ENCODE peak calls at places on chromosomes 1 and 21, in eight cellular contexts. One of them, this sample, is unnamed.

GRCh38 chr21:29117372-29117955 is 13.0 kb upstream of the MAP3K7CL start:
- DNase-seq in GM06990: peak
- DNase-seq in epithelial cell of esophagus: peak
- DNase-seq in IMR-90: no peak
- DNase-seq in cardiac fibroblast: no peak
- DNase-seq in AG10803: no peak
- DNase-seq in tibial artery: no peak
- DNase-seq in D721Med: no peak
- DNase-seq in this sample: no peak

GRCh38 chr1:234675561-234675960 is 65.6 kb upstream of the IRF2BP2 start:
- DNase-seq in GM06990: no peak
- DNase-seq in epithelial cell of esophagus: no peak
- DNase-seq in IMR-90: no peak
- DNase-seq in cardiac fibroblast: no peak
- DNase-seq in AG10803: no peak
- DNase-seq in tibial artery: no peak
- DNase-seq in D721Med: peak
- DNase-seq in this sample: no peak

GRCh38 chr21:35738342-35738961 is 321.9 kb downstream of the SETD4 start:
- DNase-seq in GM06990: no peak
- DNase-seq in epithelial cell of esophagus: peak
- DNase-seq in IMR-90: peak
- DNase-seq in cardiac fibroblast: peak
- DNase-seq in AG10803: no peak
- DNase-seq in tibial artery: no peak
- DNase-seq in D721Med: no peak
- DNase-seq in this sample: no peak

GRCh38 chr1:33575324-33575879 is 103.0 kb downstream of the ZSCAN20 start:
- DNase-seq in GM06990: no peak
- DNase-seq in epithelial cell of esophagus: no peak
- DNase-seq in IMR-90: no peak
- DNase-seq in cardiac fibroblast: no peak
- DNase-seq in AG10803: no peak
- DNase-seq in tibial artery: no peak
- DNase-seq in D721Med: no peak
- DNase-seq in this sample: no peak

GRCh38 chr1:44361478-44361877 is 6.4 kb upstream of the ERI3 start:
- DNase-seq in GM06990: no peak
- DNase-seq in epithelial cell of esophagus: peak
- DNase-seq in IMR-90: no peak
- DNase-seq in cardiac fibroblast: peak
- DNase-seq in AG10803: no peak
- DNase-seq in tibial artery: no peak
- DNase-seq in D721Med: no peak
- DNase-seq in this sample: peak

GRCh38 chr1:72526926-72527325 is 244.6 kb upstream of the NEGR1 start:
- DNase-seq in GM06990: no peak
- DNase-seq in epithelial cell of esophagus: no peak
- DNase-seq in IMR-90: peak
- DNase-seq in cardiac fibroblast: peak
- DNase-seq in AG10803: peak
- DNase-seq in tibial artery: no peak
- DNase-seq in D721Med: no peak
- DNase-seq in this sample: no peak

GRCh38 chr1:89910780-89911179 is 84.1 kb upstream of the ZNF326 start:
- DNase-seq in GM06990: no peak
- DNase-seq in epithelial cell of esophagus: no peak
- DNase-seq in IMR-90: peak
- DNase-seq in cardiac fibroblast: peak
- DNase-seq in AG10803: peak
- DNase-seq in tibial artery: no peak
- DNase-seq in D721Med: no peak
- DNase-seq in this sample: peak

GRCh38 chr1:33460947-33461629 is 11.4 kb upstream of the ZSCAN20 start:
- DNase-seq in GM06990: peak
- DNase-seq in epithelial cell of esophagus: no peak
- DNase-seq in IMR-90: no peak
- DNase-seq in cardiac fibroblast: no peak
- DNase-seq in AG10803: no peak
- DNase-seq in tibial artery: peak
- DNase-seq in D721Med: no peak
- DNase-seq in this sample: no peak

GRCh38 chr21:43369124-43369523 is 57.8 kb downstream of the SIK1 start:
- DNase-seq in GM06990: peak
- DNase-seq in epithelial cell of esophagus: peak
- DNase-seq in IMR-90: peak
- DNase-seq in cardiac fibroblast: peak
- DNase-seq in AG10803: peak
- DNase-seq in tibial artery: no peak
- DNase-seq in D721Med: no peak
- DNase-seq in this sample: peak

GRCh38 chr1:165137551-165138316 is 218.8 kb downstream of the LMX1A start:
- DNase-seq in GM06990: no peak
- DNase-seq in epithelial cell of esophagus: no peak
- DNase-seq in IMR-90: no peak
- DNase-seq in cardiac fibroblast: no peak
- DNase-seq in AG10803: no peak
- DNase-seq in tibial artery: no peak
- DNase-seq in D721Med: no peak
- DNase-seq in this sample: no peak

GRCh38 chr1:69167876-69168275 is 399.8 kb upstream of the LRRC7 start:
- DNase-seq in GM06990: no peak
- DNase-seq in epithelial cell of esophagus: no peak
- DNase-seq in IMR-90: no peak
- DNase-seq in cardiac fibroblast: peak
- DNase-seq in AG10803: no peak
- DNase-seq in tibial artery: no peak
- DNase-seq in D721Med: no peak
- DNase-seq in this sample: no peak

GRCh38 chr1:182400567-182400966 is at the start of gene TEDDM1:
- DNase-seq in GM06990: no peak
- DNase-seq in epithelial cell of esophagus: no peak
- DNase-seq in IMR-90: no peak
- DNase-seq in cardiac fibroblast: no peak
- DNase-seq in AG10803: no peak
- DNase-seq in tibial artery: no peak
- DNase-seq in D721Med: no peak
- DNase-seq in this sample: no peak

GRCh38 chr1:73097917-73098316 is 815.6 kb upstream of the NEGR1 start:
- DNase-seq in GM06990: no peak
- DNase-seq in epithelial cell of esophagus: no peak
- DNase-seq in IMR-90: no peak
- DNase-seq in cardiac fibroblast: no peak
- DNase-seq in AG10803: no peak
- DNase-seq in tibial artery: no peak
- DNase-seq in D721Med: no peak
- DNase-seq in this sample: no peak

GRCh38 chr1:7902478-7903084 is 38.1 kb downstream of the TNFRSF9 start:
- DNase-seq in GM06990: peak
- DNase-seq in epithelial cell of esophagus: peak
- DNase-seq in IMR-90: peak
- DNase-seq in cardiac fibroblast: peak
- DNase-seq in AG10803: peak
- DNase-seq in tibial artery: peak
- DNase-seq in D721Med: peak
- DNase-seq in this sample: peak

GRCh38 chr21:41953831-41954653 is at the start of gene C2CD2:
- DNase-seq in GM06990: peak
- DNase-seq in epithelial cell of esophagus: peak
- DNase-seq in IMR-90: peak
- DNase-seq in cardiac fibroblast: peak
- DNase-seq in AG10803: peak
- DNase-seq in tibial artery: peak
- DNase-seq in D721Med: peak
- DNase-seq in this sample: peak

GRCh38 chr1:199460933-199461332 is 566.6 kb upstream of the NR5A2 start:
- DNase-seq in GM06990: peak
- DNase-seq in epithelial cell of esophagus: no peak
- DNase-seq in IMR-90: peak
- DNase-seq in cardiac fibroblast: peak
- DNase-seq in AG10803: no peak
- DNase-seq in tibial artery: no peak
- DNase-seq in D721Med: no peak
- DNase-seq in this sample: no peak

GRCh38 chr1:202085682-202086373 is 36.9 kb upstream of the GPR37L1 start:
- DNase-seq in GM06990: no peak
- DNase-seq in epithelial cell of esophagus: no peak
- DNase-seq in IMR-90: peak
- DNase-seq in cardiac fibroblast: peak
- DNase-seq in AG10803: no peak
- DNase-seq in tibial artery: no peak
- DNase-seq in D721Med: no peak
- DNase-seq in this sample: no peak
- TF ChIP-seq CTCF in GM06990: no peak
- TF ChIP-seq CTCF in epithelial cell of esophagus: no peak
- TF ChIP-seq CTCF in IMR-90: no peak
- TF ChIP-seq CTCF in cardiac fibroblast: no peak
- TF ChIP-seq CTCF in AG10803: no peak
- TF ChIP-seq CTCF in tibial artery: no peak
- TF ChIP-seq CTCF in D721Med: no peak
- TF ChIP-seq CTCF in this sample: no peak

DNA sequence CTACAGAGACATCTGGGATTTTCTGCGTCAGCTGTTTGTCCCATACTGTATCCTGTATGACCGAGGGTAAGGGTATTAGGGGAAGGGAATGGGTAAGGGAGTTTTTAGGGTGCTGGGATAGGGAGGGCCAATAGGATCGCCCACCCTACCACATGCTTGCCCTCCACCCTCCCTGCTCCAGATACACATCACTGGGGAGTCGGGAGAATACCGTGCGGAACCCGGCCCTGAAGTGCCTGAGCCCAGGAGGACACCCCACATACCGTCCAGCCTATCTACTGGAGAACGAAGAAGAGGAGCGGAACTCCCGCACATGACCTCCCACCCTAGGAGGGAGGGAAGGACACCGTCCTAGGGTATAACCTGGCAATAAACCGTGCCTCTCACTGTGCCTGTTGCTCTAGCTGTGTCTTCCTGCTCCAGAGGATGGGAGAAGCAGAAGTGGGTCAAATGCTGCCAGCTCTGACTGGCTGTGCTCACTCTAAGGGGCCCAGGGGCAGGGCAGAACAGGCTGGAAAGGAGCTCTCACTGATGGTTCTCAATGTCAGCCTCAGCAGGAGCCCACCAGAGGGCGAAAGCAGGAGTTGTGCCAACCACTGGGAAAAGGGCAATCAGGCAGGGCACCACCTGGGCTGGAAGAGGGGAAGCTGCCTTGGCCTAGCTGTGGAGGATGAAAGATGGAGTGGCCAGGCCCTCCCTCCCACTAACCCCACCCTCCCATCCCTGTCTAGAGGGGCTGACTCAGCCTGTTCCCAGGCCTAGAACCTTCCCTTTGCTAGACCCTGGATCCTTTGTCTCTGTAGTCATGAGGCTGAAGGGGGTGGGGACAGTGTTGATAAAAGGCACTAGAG is 440 bp upstream of the LENEP start:
- DNase-seq in GM06990: no peak
- DNase-seq in epithelial cell of esophagus: no peak
- DNase-seq in IMR-90: peak
- DNase-seq in cardiac fibroblast: peak
- DNase-seq in AG10803: no peak
- DNase-seq in tibial artery: no peak
- DNase-seq in D721Med: no peak
- DNase-seq in this sample: no peak
- TF ChIP-seq CTCF in GM06990: peak
- TF ChIP-seq CTCF in epithelial cell of esophagus: peak
- TF ChIP-seq CTCF in IMR-90: peak
- TF ChIP-seq CTCF in cardiac fibroblast: no peak
- TF ChIP-seq CTCF in AG10803: no peak
- TF ChIP-seq CTCF in tibial artery: no peak
- TF ChIP-seq CTCF in D721Med: peak
- TF ChIP-seq CTCF in this sample: no peak

GRCh38 chr1:18289597-18289996 is 182.0 kb downstream of the IGSF21 start:
- DNase-seq in GM06990: no peak
- DNase-seq in epithelial cell of esophagus: no peak
- DNase-seq in IMR-90: no peak
- DNase-seq in cardiac fibroblast: no peak
- DNase-seq in AG10803: no peak
- DNase-seq in tibial artery: no peak
- DNase-seq in D721Med: no peak
- DNase-seq in this sample: no peak
- TF ChIP-seq CTCF in GM06990: peak
- TF ChIP-seq CTCF in epithelial cell of esophagus: no peak
- TF ChIP-seq CTCF in IMR-90: no peak
- TF ChIP-seq CTCF in cardiac fibroblast: no peak
- TF ChIP-seq CTCF in AG10803: no peak
- TF ChIP-seq CTCF in tibial artery: no peak
- TF ChIP-seq CTCF in D721Med: no peak
- TF ChIP-seq CTCF in this sample: no peak

DNA sequence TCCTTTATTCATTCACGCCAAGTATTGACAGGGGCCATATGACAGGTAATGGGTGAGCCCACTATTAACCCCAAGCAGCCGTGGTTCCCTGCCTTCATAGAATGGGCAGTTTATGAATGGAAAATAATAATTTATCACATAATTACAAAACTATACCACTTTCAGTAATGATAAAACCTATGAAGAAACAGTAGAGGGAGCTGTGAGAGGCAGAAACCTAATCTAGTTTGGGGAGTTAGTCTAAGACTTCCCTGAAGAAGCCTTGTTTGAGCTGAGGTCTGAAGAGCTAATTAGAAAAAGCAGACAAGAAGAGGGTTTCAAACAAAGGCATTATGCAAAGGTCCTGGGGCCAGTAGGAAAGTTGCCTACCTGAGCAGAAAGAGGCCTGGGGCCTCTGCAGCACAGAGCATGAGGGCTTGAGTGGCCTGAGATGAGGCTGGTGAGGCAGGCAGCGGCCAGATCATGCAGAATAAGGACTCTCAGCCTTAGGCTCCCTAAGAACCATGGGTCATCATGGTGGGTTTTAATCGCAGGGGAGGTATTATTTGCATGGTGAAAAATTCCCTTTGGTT is 142.8 kb downstream of the ATG4C start:
- DNase-seq in GM06990: no peak
- DNase-seq in epithelial cell of esophagus: no peak
- DNase-seq in IMR-90: no peak
- DNase-seq in cardiac fibroblast: no peak
- DNase-seq in AG10803: no peak
- DNase-seq in tibial artery: no peak
- DNase-seq in D721Med: no peak
- DNase-seq in this sample: no peak
- TF ChIP-seq CTCF in GM06990: peak
- TF ChIP-seq CTCF in epithelial cell of esophagus: peak
- TF ChIP-seq CTCF in IMR-90: peak
- TF ChIP-seq CTCF in cardiac fibroblast: no peak
- TF ChIP-seq CTCF in AG10803: no peak
- TF ChIP-seq CTCF in tibial artery: no peak
- TF ChIP-seq CTCF in D721Med: no peak
- TF ChIP-seq CTCF in this sample: no peak